ENCODE peak calls at places on chromosomes 3 and 15, in four cellular contexts. E is GM10248, G is psoas muscle, W is fibroblast of lung. H is an unnamed sample.

GRCh38 chr3:65126527-65127440 is 439.0 kb upstream of the ADAMTS9 start:
- DNase-seq in E (no peak), G (no peak), W (peak), H (no peak)

GRCh38 chr3:44993471-44994205 is 17.6 kb downstream of the EXOSC7 start:
- DNase-seq in E (no peak), G (no peak), W (peak), H (no peak)

GRCh38 chr3:157086053-157086761 is 73.7 kb downstream of the CCNL1 start:
- DNase-seq in E (no peak), G (peak), W (no peak), H (no peak)

GRCh38 chr15:40871749-40872617 is 2.1 kb downstream of the RHOV start:
- DNase-seq in E (peak), G (no peak), W (no peak), H (no peak)

GRCh38 chr15:29106116-29106515 is 163.5 kb downstream of the NSMCE3 start:
- DNase-seq in E (no peak), G (no peak), W (no peak), H (peak)

GRCh38 chr3:129577356-129577755 is 29.1 kb downstream of the PLXND1 start:
- DNase-seq in E (no peak), G (peak), W (peak), H (no peak)

GRCh38 chr3:12708584-12709192 is 44.8 kb upstream of the RAF1 start:
- DNase-seq in E (no peak), G (peak), W (peak), H (no peak)

GRCh38 chr3:46717447-46718231 is at the start of gene PRSS50:
- DNase-seq in E (peak), G (no peak), W (no peak), H (no peak)

GRCh38 chr3:182979719-182980191 is 583 bp downstream of the DCUN1D1 start:
- DNase-seq in E (no peak), G (no peak), W (no peak), H (no peak)

GRCh38 chr3:152718810-152719209 is 116.1 kb upstream of the P2RY1 start:
- DNase-seq in E (no peak), G (no peak), W (peak), H (no peak)

GRCh38 chr15:31405200-31405929 is 78.7 kb downstream of the KLF13 start:
- DNase-seq in E (no peak), G (no peak), W (no peak), H (no peak)

GRCh38 chr15:50883903-50884302 is 24.6 kb upstream of the AP4E1 start:
- DNase-seq in E (peak), G (no peak), W (peak), H (no peak)

GRCh38 chr3:6799264-6799915 is 61.5 kb upstream of the GRM7 start:
- DNase-seq in E (peak), G (no peak), W (no peak), H (no peak)

GRCh38 chr3:49673131-49673714 is 928 bp upstream of the APEH start:
- DNase-seq in E (peak), G (no peak), W (no peak), H (no peak)

GRCh38 chr3:112858410-112859069 is 11.9 kb upstream of the CD200R1L start:
- DNase-seq in E (no peak), G (no peak), W (no peak), H (no peak)

GRCh38 chr15:63600646-63601025 is 3.4 kb downstream of the FBXL22 start:
- DNase-seq in E (peak), G (peak), W (peak), H (no peak)

GRCh38 chr15:31461375-31461774 is 134.7 kb downstream of the KLF13 start:
- DNase-seq in E (no peak), G (no peak), W (no peak), H (no peak)

GRCh38 chr3:105458518-105459215 is 92.0 kb downstream of the ALCAM start:
- DNase-seq in E (no peak), G (no peak), W (no peak), H (no peak)

GRCh38 chr3:127889976-127890650 is 24.9 kb upstream of the KBTBD12 start:
- DNase-seq in E (no peak), G (no peak), W (no peak), H (no peak)
- TF ChIP-seq CTCF in E (no peak), G (no peak), W (no peak), H (peak)

GRCh38 chr15:47383102-47383501 is 334.2 kb upstream of the SEMA6D start:
- DNase-seq in E (no peak), G (no peak), W (no peak), H (no peak)

GRCh38 chr15:47384316-47384715 is 333.0 kb upstream of the SEMA6D start:
- DNase-seq in E (no peak), G (peak), W (peak), H (no peak)

GRCh38 chr15:47383801-47384200 is 333.5 kb upstream of the SEMA6D start:
- DNase-seq in E (no peak), G (no peak), W (no peak), H (no peak)

GRCh38 chr15:47386459-47386858 is 330.8 kb upstream of the SEMA6D start:
- DNase-seq in E (no peak), G (no peak), W (no peak), H (no peak)

DNA sequence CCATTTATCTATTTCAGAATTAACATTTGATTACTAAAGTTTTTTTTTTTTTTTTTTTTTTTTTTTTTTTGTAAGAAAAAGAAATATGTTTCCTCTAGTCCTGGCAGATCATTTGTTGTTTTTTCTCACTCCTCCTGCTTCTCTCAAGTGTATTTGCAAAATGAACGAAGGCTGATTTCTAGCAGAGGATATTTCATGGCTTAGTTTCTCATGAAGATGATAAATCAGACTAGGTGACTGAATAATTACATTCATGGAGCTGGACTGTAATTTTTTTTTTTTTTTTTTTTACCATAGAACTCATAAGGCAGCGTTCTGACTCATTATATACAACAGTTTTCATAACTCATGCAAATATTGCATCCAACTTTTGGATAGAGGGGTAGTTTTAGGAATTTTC is 332.5 kb upstream of the SEMA6D start:
- DNase-seq in E (no peak), G (no peak), W (peak), H (no peak)
- TF ChIP-seq CTCF in E (no peak), G (no peak), W (no peak), H (no peak)

GRCh38 chr3:52084954-52085730 is 28.8 kb upstream of the DUSP7 start:
- DNase-seq in E (no peak), G (peak), W (no peak), H (peak)
- TF ChIP-seq CTCF in E (no peak), G (no peak), W (no peak), H (no peak)

GRCh38 chr3:187832202-187832601 is 86.9 kb upstream of the BCL6 start:
- DNase-seq in E (no peak), G (no peak), W (no peak), H (no peak)
- TF ChIP-seq CTCF in E (no peak), G (no peak), W (no peak), H (no peak)

GRCh38 chr3:197687570-197687969 is 49.1 kb downstream of the RUBCN start:
- DNase-seq in E (no peak), G (no peak), W (no peak), H (no peak)

GRCh38 chr3:197683191-197683590 is 53.5 kb downstream of the RUBCN start:
- DNase-seq in E (no peak), G (no peak), W (no peak), H (no peak)

GRCh38 chr3:197680955-197681521 is 55.7 kb downstream of the RUBCN start:
- DNase-seq in E (no peak), G (no peak), W (no peak), H (no peak)

GRCh38 chr3:197686899-197687298 is 49.8 kb downstream of the RUBCN start:
- DNase-seq in E (no peak), G (no peak), W (no peak), H (no peak)

DNA sequence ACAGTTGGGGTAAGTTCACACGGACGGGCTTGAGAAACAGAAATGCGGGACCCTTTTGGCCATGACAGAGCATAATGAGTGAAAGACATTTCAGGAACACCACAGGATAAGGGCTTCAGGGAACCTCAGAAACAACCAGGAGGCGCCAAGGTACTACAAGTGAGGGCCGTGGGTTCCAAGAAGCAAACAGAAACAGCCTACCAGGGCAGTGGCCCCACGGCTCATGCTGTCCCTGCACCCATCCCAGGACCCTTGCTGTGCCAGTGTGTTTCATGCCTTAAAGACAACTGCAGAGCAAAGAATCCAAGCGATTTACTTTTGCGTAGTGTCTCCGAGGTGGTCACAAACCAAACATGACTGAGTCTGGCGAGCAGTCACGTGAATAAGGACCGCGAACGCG is 54.0 kb downstream of the RUBCN start:
- DNase-seq in E (no peak), G (no peak), W (no peak), H (no peak)
- TF ChIP-seq CTCF in E (no peak), G (no peak), W (no peak), H (no peak)

GRCh38 chr3:25861566-25861965 is 71.7 kb downstream of the OXSM start:
- DNase-seq in E (no peak), G (no peak), W (no peak), H (no peak)
- TF ChIP-seq CTCF in E (no peak), G (no peak), W (no peak), H (no peak)

DNA sequence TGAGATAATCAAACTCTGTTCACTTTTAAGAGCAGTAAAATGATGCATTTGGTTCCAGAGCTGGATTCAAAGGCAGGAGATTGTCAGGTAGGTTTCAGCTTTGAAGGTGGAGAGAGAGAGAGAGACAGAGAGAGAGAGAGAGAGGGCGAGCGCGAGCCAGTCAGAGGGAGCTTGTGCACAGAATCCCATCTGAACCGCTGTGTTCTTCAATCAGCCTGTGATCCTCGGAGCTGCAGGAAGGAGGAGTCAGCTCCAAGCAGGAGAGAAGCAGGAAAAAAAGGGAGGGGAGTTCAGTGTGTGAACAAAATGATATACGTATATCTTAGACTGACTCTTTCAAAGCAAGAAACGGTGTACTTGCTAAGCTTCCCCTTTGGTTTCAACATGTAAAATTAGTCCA is at the start of gene GPR149:
- DNase-seq in E (no peak), G (no peak), W (no peak), H (no peak)
- TF ChIP-seq CTCF in E (no peak), G (no peak), W (no peak), H (no peak)

GRCh38 chr15:84747423-84748273 is 744 bp upstream of the ZNF592 start:
- DNase-seq in E (peak), G (peak), W (peak), H (peak)
- TF ChIP-seq CTCF in E (no peak), G (no peak), W (no peak), H (peak)

GRCh38 chr3:26015752-26016151 is 225.9 kb downstream of the OXSM start:
- DNase-seq in E (no peak), G (no peak), W (no peak), H (no peak)
- TF ChIP-seq CTCF in E (no peak), G (no peak), W (no peak), H (no peak)

DNA sequence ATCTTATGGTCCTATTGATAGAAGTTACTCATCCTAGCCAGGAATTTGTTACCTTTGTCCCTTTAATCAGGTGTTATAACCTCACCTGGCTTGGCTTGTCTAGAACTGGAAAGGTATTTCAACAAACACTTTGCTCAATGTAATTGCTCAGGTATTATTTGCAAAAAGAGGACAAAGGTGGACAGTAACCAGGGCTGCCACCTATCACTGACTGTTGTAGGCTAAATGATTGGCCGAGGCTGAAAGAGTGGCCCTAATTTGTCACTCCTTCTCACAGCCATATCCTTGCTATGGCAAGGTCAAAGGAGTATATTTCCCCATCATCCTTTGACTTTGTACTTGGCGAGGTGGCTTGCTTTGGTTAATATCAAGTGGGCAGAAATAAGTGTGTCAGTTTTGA is 2.7 kb upstream of the SELENOS start:
- DNase-seq in E (no peak), G (no peak), W (no peak), H (no peak)
- TF ChIP-seq CTCF in E (no peak), G (no peak), W (no peak), H (no peak)